ENCODE peak calls at places on chromosomes 11 and 22, in four cellular contexts. U, M, V and I are unnamed samples.

GRCh38 chr11:64017950-64018224 is 17.8 kb upstream of the FLRT1 start:
- DNase-seq in U (no peak), M (no peak), V (no peak), I (no peak)

GRCh38 chr11:86955111-86955673 is at the start of gene FZD4:
- DNase-seq in V (peak; percentile 92), M (peak; percentile 92), U (peak; percentile 78), I (peak; percentile 82)

GRCh38 chr22:27207907-27208306 is 550.5 kb downstream of the MIAT start:
- DNase-seq in V (no peak), M (no peak), U (no peak), I (no peak)

GRCh38 chr11:10973416-10973815 is 115.6 kb upstream of the ZBED5 start:
- DNase-seq in M (no peak), U (peak; percentile 4), V (no peak), I (no peak)

GRCh38 chr11:60389279-60389910 is 6.9 kb upstream of the MS4A14 start:
- DNase-seq in M (no peak), V (no peak), U (no peak), I (peak; percentile 24)

GRCh38 chr22:29664731-29665130 is 55.1 kb upstream of the CABP7 start:
- DNase-seq in V (no peak), U (no peak), M (no peak), I (no peak)

GRCh38 chr11:119795231-119795630 is 66.2 kb upstream of the NECTIN1 start:
- DNase-seq in U (no peak), V (no peak), M (peak; percentile 36), I (no peak)

GRCh38 chr22:40524392-40525249 is 111.9 kb downstream of the MRTFA start:
- DNase-seq in V (no peak), M (no peak), U (no peak), I (no peak)

GRCh38 chr11:57458410-57459111 is 1.8 kb upstream of the RTN4RL2 start:
- DNase-seq in V (peak; percentile 59), M (peak; percentile 49), U (no peak), I (no peak)

GRCh38 chr22:39719559-39720450 is 149.3 kb downstream of the CACNA1I start:
- DNase-seq in V (no peak), U (no peak), M (no peak), I (no peak)

GRCh38 chr11:92830382-92831148 is 138.9 kb upstream of the MTNR1B start:
- DNase-seq in U (no peak), V (no peak), M (no peak), I (no peak)

GRCh38 chr11:93740031-93740801 is 1.1 kb downstream of the TAF1D start:
- DNase-seq in M (no peak), V (peak; percentile 45), U (no peak), I (no peak)

GRCh38 chr22:34950480-34950879 is 115.5 kb upstream of the ISX start:
- DNase-seq in V (no peak), M (no peak), U (no peak), I (no peak)